ENCODE peak calls at places on chromosome 12, in nine cellular contexts. I is tibial artery, R is ovary, J is MM.1S, C is uterus, G is adipocyte, S is keratinocyte, E is A549, T is tibial nerve. D is an unnamed sample.

GRCh38 chr12:92439397-92439779 is 263.4 kb upstream of the PLEKHG7 start:
- DNase-seq in J (no peak), S (no peak), E (peak; percentile 46), G (peak; percentile 88), T (no peak), I (no peak), C (peak; percentile 49), R (no peak), D (no peak)

GRCh38 chr12:20520572-20520971 is 152.2 kb downstream of the PDE3A start:
- DNase-seq in I (no peak), G (no peak), J (no peak), R (no peak), C (no peak), S (no peak), E (no peak), T (no peak), D (no peak)

GRCh38 chr12:108371801-108372344 is 32.8 kb upstream of the CMKLR1 start:
- DNase-seq in G (peak; percentile 95), S (no peak), R (no peak), I (peak; percentile 81), C (no peak), J (no peak), E (no peak), T (no peak), D (no peak)

GRCh38 chr12:56632701-56633464 is 2.8 kb upstream of the BAZ2A start:
- DNase-seq in S (no peak), J (no peak), G (peak; percentile 24), C (no peak), T (no peak), R (no peak), E (no peak), I (no peak), D (peak; percentile 26)

GRCh38 chr12:116710367-116710766 is 27.5 kb downstream of the SPRING1 start:
- DNase-seq in J (peak; percentile 56), G (no peak), C (no peak), R (no peak), I (no peak), E (no peak), T (no peak), S (no peak), D (no peak)

GRCh38 chr12:108609535-108610335 is 11.9 kb upstream of the TMEM119 start:
- DNase-seq in G (peak; percentile 94), S (no peak), C (peak; percentile 88), J (no peak), T (peak; percentile 68), I (peak; percentile 77), R (peak; percentile 88), E (no peak), D (peak; percentile 69)

GRCh38 chr12:29519585-29520182 is 22.2 kb upstream of the OVCH1 start:
- DNase-seq in E (peak; percentile 8), S (peak; percentile 4), R (no peak), T (no peak), C (no peak), J (peak; percentile 57), I (no peak), G (peak; percentile 80), D (no peak)

GRCh38 chr12:67592228-67593011 is 56.1 kb upstream of the DYRK2 start:
- DNase-seq in S (no peak), C (no peak), E (no peak), R (no peak), J (peak; percentile 72), T (no peak), I (no peak), G (peak; percentile 76), D (no peak)

GRCh38 chr12:15963271-15963670 is 52.1 kb downstream of the DERA start:
- DNase-seq in I (no peak), C (no peak), R (no peak), E (no peak), G (peak; percentile 33), S (peak; percentile 25), J (no peak), T (no peak), D (no peak)

GRCh38 chr12:15966426-15966825 is 55.3 kb downstream of the DERA start:
- DNase-seq in G (peak; percentile 43), R (no peak), J (no peak), E (no peak), C (no peak), S (no peak), T (no peak), I (no peak), D (no peak)

GRCh38 chr12:15962760-15963159 is 51.6 kb downstream of the DERA start:
- DNase-seq in I (no peak), J (no peak), R (no peak), E (no peak), T (no peak), C (no peak), S (peak; percentile 40), G (no peak), D (no peak)
- H3K4me3 ChIP-seq in I (no peak overlapping the region), J (no peak overlapping the region), R (no peak overlapping the region), E (no peak overlapping the region), T (no peak overlapping the region), C (no peak overlapping the region), S (no peak overlapping the region), G (no peak overlapping the region), D (no peak overlapping the region)

DNA sequence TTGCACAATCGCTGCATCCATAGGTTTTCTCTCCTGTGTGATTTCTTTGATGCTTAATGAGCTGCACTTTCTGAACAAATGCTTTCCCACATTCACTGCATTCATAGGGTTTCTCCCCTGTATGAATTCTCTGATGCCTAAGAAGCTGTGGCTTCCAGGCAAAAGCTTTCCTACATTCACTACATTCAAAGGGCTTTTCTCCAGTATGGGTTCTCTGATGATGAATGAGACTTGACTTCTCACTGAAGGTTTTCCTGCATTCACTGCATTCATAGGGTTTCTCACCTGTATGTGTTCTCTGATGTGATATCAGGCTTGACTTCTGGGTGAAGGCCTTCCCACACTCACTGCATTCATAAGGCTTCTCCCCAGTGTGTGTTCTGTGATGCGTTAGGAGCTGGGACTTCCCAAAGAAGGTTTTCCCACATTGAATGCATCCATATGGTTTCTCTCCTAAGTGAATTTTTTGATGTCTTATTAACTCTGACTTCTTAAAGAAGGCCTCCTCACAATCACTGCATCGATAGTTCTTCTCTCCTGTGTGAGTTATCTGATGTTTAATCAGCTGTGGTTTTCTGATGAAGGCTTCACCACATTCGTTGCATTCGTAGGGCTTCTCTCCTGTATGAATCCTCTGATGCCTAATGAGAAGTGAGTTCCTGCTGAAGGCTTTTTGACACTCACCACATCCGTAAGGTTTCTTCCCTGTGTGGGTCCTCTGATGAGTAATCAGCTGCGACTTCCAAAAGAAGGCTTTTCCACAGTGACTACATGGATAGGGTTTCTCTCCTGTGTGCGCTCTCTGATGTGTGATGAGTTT is 30.3 kb downstream of the ZNF605 start:
- DNase-seq in G (no peak), S (no peak), J (no peak), C (no peak), T (no peak), E (no peak), R (no peak), I (no peak), D (no peak)
- H3K9me3 ChIP-seq in G (peaks cover 100% of the 10 kb centered on the region), S (peaks cover 61% of the 10 kb centered on the region), J (no peaks in the 10 kb centered on the region), C (no peaks in the 10 kb centered on the region), T (peaks cover 100% of the 10 kb centered on the region), E (peaks cover 98% of the 10 kb centered on the region), R (peaks cover 59% of the 10 kb centered on the region), I (peaks cover 39% of the 10 kb centered on the region), D (peaks cover 100% of the 10 kb centered on the region)

GRCh38 chr12:106670131-106670530 is 87.3 kb downstream of the RFX4 start:
- DNase-seq in E (no peak), S (no peak), G (no peak), J (no peak), C (no peak), R (no peak), I (no peak), T (no peak), D (no peak)

GRCh38 chr12:106671840-106672239 is 89.0 kb downstream of the RFX4 start:
- DNase-seq in I (no peak), E (no peak), T (no peak), J (no peak), G (no peak), C (no peak), R (no peak), S (no peak), D (no peak)

GRCh38 chr12:106669216-106669615 is 86.4 kb downstream of the RFX4 start:
- DNase-seq in R (no peak), I (no peak), E (no peak), S (no peak), G (no peak), C (no peak), J (no peak), T (no peak), D (no peak)

GRCh38 chr12:106673151-106673550 is 90.3 kb downstream of the RFX4 start:
- DNase-seq in C (no peak), T (no peak), I (no peak), R (no peak), E (no peak), J (no peak), S (no peak), G (no peak), D (no peak)

DNA sequence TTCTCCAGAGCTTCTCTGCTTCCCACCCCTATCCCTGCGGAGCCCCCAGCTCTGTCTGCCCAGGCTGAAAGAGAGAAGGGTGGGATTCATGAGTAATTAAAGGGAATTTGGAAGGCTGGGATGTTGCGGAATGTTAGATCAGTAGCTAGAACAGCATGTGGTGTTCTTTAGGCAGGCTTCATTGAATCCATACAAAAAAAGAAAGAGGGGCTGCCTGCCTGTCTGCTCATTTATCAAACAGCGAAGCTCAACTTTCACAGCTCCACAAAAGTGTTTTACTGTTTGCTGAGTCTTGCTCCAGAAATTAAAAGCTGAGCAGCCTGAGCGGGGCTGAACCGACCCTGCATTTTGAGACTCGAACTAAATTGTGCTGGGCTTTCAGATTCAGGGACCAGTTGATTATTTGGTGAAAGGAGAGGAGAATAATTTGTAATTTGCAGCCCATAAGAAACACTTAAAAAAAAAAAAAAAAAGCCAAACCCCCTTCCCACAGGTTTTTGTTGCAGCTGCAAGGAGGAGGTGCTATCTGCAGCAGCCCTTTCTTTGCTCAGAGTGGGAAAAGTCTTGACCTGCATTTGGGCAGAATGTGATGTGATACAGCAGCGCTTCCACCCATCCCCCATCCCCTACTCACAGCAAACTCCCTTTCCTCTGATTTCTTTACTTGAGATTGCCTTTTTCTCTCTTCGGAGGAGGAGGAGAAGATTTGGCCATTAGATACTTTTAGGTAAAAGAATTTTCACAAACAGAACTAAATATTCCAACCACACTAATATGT is 89.7 kb downstream of the RFX4 start:
- DNase-seq in I (no peak), T (no peak), S (no peak), C (no peak), J (no peak), G (no peak), R (no peak), E (no peak), D (no peak)
- H3K4me3 ChIP-seq in I (no peak overlapping the region), T (no peak overlapping the region), S (no peak overlapping the region), C (no peak overlapping the region), J (no peak overlapping the region), G (no peak overlapping the region), R (no peak overlapping the region), E (no peak overlapping the region), D (no peak overlapping the region)

GRCh38 chr12:88993655-88994054 is 358.6 kb downstream of the DUSP6 start:
- DNase-seq in T (no peak), S (no peak), C (no peak), R (no peak), G (peak; percentile 84), I (no peak), E (peak; percentile 18), J (peak; percentile 66), D (no peak)

GRCh38 chr12:88998421-88998820 is 353.9 kb downstream of the DUSP6 start:
- DNase-seq in I (no peak), T (no peak), C (no peak), G (no peak), J (peak; percentile 60), E (no peak), R (no peak), S (no peak), D (no peak)

GRCh38 chr12:88996389-88996788 is 355.9 kb downstream of the DUSP6 start:
- DNase-seq in E (no peak), R (no peak), G (no peak), I (no peak), J (no peak), C (no peak), S (no peak), T (no peak), D (no peak)

GRCh38 chr12:88994537-88994936 is 357.8 kb downstream of the DUSP6 start:
- DNase-seq in S (no peak), E (no peak), R (no peak), G (no peak), J (no peak), T (no peak), I (no peak), C (no peak), D (no peak)
- H3K9me3 ChIP-seq in S (no peaks in the 10 kb centered on the region), E (no peaks in the 10 kb centered on the region), R (no peaks in the 10 kb centered on the region), G (no peaks in the 10 kb centered on the region), J (no peaks in the 10 kb centered on the region), T (no peaks in the 10 kb centered on the region), I (no peaks in the 10 kb centered on the region), C (no peaks in the 10 kb centered on the region), D (no peaks in the 10 kb centered on the region)